ENCODE peak calls at places on chromosomes 6 and 20, in seven cellular contexts. E, D, G, Q, X, R and U are unnamed samples.

GRCh38 chr6:16163535-16164300 is 34.8 kb downstream of the MYLIP start:
- DNase-seq in Q (no peak), X (no peak), G (no peak), D (peak; percentile 60), E (no peak), R (no peak), U (no peak)

GRCh38 chr6:168035098-168035660 is 37.7 kb downstream of the KIF25 start:
- DNase-seq in R (no peak), D (peak; percentile 69), G (peak; percentile 59), E (peak; percentile 53), X (peak; percentile 62), Q (no peak), U (no peak)

GRCh38 chr20:36085686-36086267 is 68.8 kb upstream of the EPB41L1 start:
- DNase-seq in X (no peak), Q (peak; percentile 91), R (no peak), D (peak; percentile 82), G (no peak), E (no peak), U (peak; percentile 84)

GRCh38 chr6:7911345-7911725 is 747 bp upstream of the TXNDC5 start:
- DNase-seq in Q (peak; percentile 18), X (no peak), D (no peak), E (no peak), R (no peak), G (peak; percentile 82), U (no peak)

GRCh38 chr6:21537660-21538059 is 55.9 kb upstream of the SOX4 start:
- DNase-seq in D (no peak), E (no peak), R (no peak), Q (no peak), X (no peak), G (no peak), U (no peak)

GRCh38 chr6:46848684-46849360 is 55.6 kb downstream of the MEP1A start:
- DNase-seq in X (peak; percentile 72), R (peak; percentile 83), D (peak; percentile 72), G (peak; percentile 61), E (peak; percentile 72), Q (peak; percentile 85), U (peak; percentile 95)

GRCh38 chr20:50438986-50439407 is 71.2 kb upstream of the PTPN1 start:
- DNase-seq in X (no peak), G (no peak), D (peak; percentile 66), Q (peak; percentile 90), R (no peak), E (no peak), U (peak; percentile 92)

GRCh38 chr20:56249244-56249955 is 868 bp downstream of the MC3R start:
- DNase-seq in X (no peak), Q (peak; percentile 21), D (peak; percentile 2), E (peak; percentile 2), R (no peak), G (peak; percentile 11), U (peak; percentile 47)

GRCh38 chr20:57920971-57921370 is 211.2 kb upstream of the PMEPA1 start:
- DNase-seq in G (no peak), D (no peak), E (no peak), Q (no peak), X (no peak), R (no peak), U (no peak)